ENCODE peak calls at places on chromosomes 11 and 22, in four cellular contexts. J, B, G and O are unnamed samples.

GRCh38 chr22:37998543-37998942 is 14.2 kb upstream of the SOX10 start:
- DNase-seq in J (peak; percentile 61), G (no peak), B (no peak), O (no peak)

GRCh38 chr11:61880454-61880853 is 10.9 kb downstream of the FADS3 start:
- DNase-seq in G (no peak), B (no peak), J (no peak), O (no peak)

GRCh38 chr22:39267966-39268365 is 23.2 kb upstream of the PDGFB start:
- DNase-seq in B (no peak), J (no peak), G (no peak), O (no peak)

GRCh38 chr22:48431536-48432315 is 1395.9 kb downstream of the BRD1 start:
- DNase-seq in B (no peak), J (no peak), G (no peak), O (no peak)

GRCh38 chr11:12150831-12151382 is 40.5 kb downstream of the MICAL2 start:
- DNase-seq in J (no peak), G (no peak), B (no peak), O (no peak)

GRCh38 chr11:6251120-6251733 is 8.4 kb upstream of the CCKBR start:
- DNase-seq in J (peak; percentile 59), B (peak; percentile 64), G (peak; percentile 79), O (peak; percentile 90)

GRCh38 chr11:43921561-43922294 is 20.7 kb upstream of the C11orf96 start:
- DNase-seq in G (no peak), J (no peak), B (no peak), O (no peak)

GRCh38 chr11:6196396-6196795 is 2.6 kb upstream of the OR52W1 start:
- DNase-seq in J (no peak), G (no peak), B (no peak), O (no peak)

DNA sequence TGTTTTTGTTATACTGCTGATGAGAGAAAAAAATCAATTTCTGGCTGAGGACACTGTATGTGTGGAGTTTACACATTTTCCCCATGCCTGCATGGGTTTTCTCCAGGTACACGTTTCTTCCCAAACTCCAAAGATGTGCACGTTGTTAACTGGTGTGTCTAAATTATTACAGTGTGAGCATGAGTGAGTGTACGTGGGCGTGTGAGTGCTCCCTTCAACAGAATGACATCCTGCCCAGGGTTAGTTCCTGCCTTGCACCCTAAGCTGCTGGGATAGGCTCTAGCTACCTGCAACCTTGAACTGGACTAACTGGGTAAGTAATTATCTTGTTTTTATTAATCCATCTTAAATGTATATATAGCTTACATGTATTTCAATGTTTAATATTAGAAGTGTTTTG is 5.5 kb downstream of the NPAT start:
- DNase-seq in G (no peak), B (no peak), J (no peak), O (no peak)
- TF ChIP-seq YY1 in G (no peak), B (no peak), J (no peak), O (no peak)

GRCh38 chr11:3014314-3014938 is 22.3 kb upstream of the NAP1L4 start:
- DNase-seq in J (no peak), B (no peak), G (no peak), O (no peak)
- TF ChIP-seq YY1 in J (no peak), B (no peak), G (no peak), O (no peak)

GRCh38 chr22:32795214-32795596 is 6.3 kb upstream of the TIMP3 start:
- DNase-seq in B (no peak), J (no peak), G (no peak), O (no peak)

GRCh38 chr22:32793604-32794003 is 7.9 kb upstream of the TIMP3 start:
- DNase-seq in J (no peak), G (no peak), B (no peak), O (no peak)

GRCh38 chr22:32796865-32797573 is 4.5 kb upstream of the TIMP3 start:
- DNase-seq in B (peak; percentile 46), J (peak; percentile 44), G (peak; percentile 76), O (no peak)

GRCh38 chr22:32791056-32791455 is 10.4 kb upstream of the TIMP3 start:
- DNase-seq in J (no peak), G (no peak), B (no peak), O (no peak)

GRCh38 chr22:32794449-32795213 is 6.9 kb upstream of the TIMP3 start:
- DNase-seq in G (no peak), B (peak; percentile 10), J (peak; percentile 90), O (no peak)
- TF ChIP-seq YY1 in G (no peak), B (no peak), J (peak; percentile 32), O (no peak)

DNA sequence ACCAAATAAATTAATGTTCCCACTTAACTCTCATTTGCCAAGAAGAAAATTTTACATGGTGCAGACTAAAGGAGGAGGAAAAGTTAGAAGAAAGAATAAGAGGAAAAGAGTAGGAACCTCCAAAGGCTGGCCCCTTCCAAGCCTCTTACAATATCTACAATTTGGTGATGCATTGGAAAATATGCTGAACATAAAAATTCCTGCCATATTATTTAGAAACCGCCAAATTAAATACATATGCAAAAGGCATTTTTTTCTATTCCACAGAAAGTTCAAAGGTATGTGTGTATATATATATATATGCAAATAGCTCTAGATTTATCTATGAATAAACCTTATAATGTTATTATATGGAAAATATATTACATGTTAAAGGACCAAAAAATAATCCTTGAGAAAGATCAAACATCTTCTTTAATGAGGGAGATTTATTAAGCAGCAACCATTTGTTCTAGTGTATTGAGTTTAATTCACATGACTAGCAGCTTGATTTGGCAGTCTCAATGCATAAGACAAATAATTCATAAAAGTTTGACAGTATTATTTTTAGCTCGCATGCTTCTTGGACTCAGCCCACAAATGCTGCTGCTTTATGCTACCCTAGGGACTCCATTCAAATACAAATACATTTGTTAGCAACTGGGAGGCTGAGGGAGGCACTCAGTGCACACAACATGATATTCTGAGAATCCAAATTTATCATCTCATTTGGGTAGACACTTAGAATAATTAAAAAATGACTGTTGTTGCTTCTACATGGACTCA is 184.9 kb downstream of the SBF2 start:
- DNase-seq in G (no peak), B (no peak), J (no peak), O (no peak)
- TF ChIP-seq YY1 in G (no peak), B (no peak), J (no peak), O (no peak)

GRCh38 chr22:45248832-45249561 is 8.3 kb upstream of the KIAA0930 start:
- DNase-seq in B (no peak), J (no peak), G (no peak), O (no peak)
- TF ChIP-seq YY1 in B (no peak), J (no peak), G (no peak), O (no peak)

GRCh38 chr22:41848468-41848867 is 15.6 kb downstream of the SREBF2 start:
- DNase-seq in B (no peak), G (no peak), J (no peak), O (no peak)
- TF ChIP-seq YY1 in B (no peak), G (no peak), J (no peak), O (no peak)

GRCh38 chr11:100791103-100791502 is 104.0 kb downstream of the ARHGAP42 start:
- DNase-seq in G (no peak), B (no peak), J (no peak), O (peak; percentile 34)
- TF ChIP-seq YY1 in G (no peak), B (no peak), J (no peak), O (no peak)

DNA sequence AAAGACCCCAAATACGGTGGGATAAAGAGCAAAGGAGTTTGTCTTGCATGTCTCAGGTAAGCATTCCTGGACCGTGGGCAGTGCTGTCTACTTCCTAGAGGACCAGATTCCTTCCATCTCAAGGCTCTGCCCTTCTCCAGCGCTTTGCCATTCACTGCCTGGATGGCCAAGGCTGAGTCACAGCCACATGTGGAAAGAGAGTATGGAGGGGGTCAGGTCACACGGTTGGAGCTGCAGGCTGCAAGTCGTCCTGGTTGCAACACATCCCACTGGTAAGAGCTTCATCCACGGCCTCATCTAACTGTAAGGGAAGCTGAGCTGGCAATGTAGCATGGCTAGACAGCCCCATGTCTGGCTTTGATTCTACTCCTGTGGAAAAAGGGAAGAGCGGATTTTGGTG is 300.7 kb downstream of the DDX10 start:
- DNase-seq in B (no peak), G (no peak), J (no peak), O (no peak)
- TF ChIP-seq YY1 in B (no peak), G (no peak), J (no peak), O (no peak)

GRCh38 chr11:73961321-73961720 is 10.5 kb downstream of the DNAJB13 start:
- DNase-seq in B (no peak), G (no peak), J (no peak), O (no peak)
- TF ChIP-seq YY1 in B (no peak), G (no peak), J (no peak), O (no peak)

GRCh38 chr11:65352783-65353182 is 1.8 kb upstream of the TIGD3 start:
- DNase-seq in B (no peak), G (no peak), J (no peak), O (no peak)
- TF ChIP-seq YY1 in B (no peak), G (no peak), J (no peak), O (no peak)